ENCODE peak calls at places on chromosomes 7 and 10, in five cellular contexts. T is psoas muscle, W is astrocyte of the spinal cord, E is transverse colon, J is tibial artery. C is an unnamed sample.

GRCh38 chr7:116052006-116052405 is 21.4 kb upstream of the TFEC start:
- DNase-seq in T (no peak), W (peak; percentile 7), E (no peak), J (no peak), C (no peak)

GRCh38 chr7:139494835-139495568 is 11.5 kb upstream of the KLRG2 start:
- DNase-seq in T (no peak), W (no peak), E (no peak), J (no peak), C (no peak)

GRCh38 chr7:48360574-48360973 is 189.3 kb downstream of the ABCA13 start:
- DNase-seq in T (no peak), W (peak; percentile 13), E (no peak), J (no peak), C (no peak)

GRCh38 chr10:100634034-100634433 is 98.3 kb downstream of the HIF1AN start:
- DNase-seq in T (no peak), W (no peak), E (no peak), J (no peak), C (no peak)

GRCh38 chr10:70619271-70620019 is 16.9 kb upstream of the PRF1 start:
- DNase-seq in T (no peak), W (peak; percentile 36), E (no peak), J (no peak), C (peak; percentile 53)

GRCh38 chr10:50641636-50642035 is 17.9 kb upstream of the SGMS1 start:
- DNase-seq in T (no peak), W (no peak), E (no peak), J (no peak), C (peak; percentile 10)

GRCh38 chr7:22444181-22444966 is 55.6 kb downstream of the STEAP1B start:
- DNase-seq in T (no peak), W (no peak), E (peak; percentile 65), J (no peak), C (peak; percentile 72)

GRCh38 chr7:144738708-144739314 is 97.0 kb downstream of the TPK1 start:
- DNase-seq in T (no peak), W (peak; percentile 31), E (no peak), J (no peak), C (peak; percentile 56)

GRCh38 chr10:100969175-100970075 is at the start of gene SEMA4G:
- DNase-seq in T (peak; percentile 69), W (peak; percentile 6), E (peak; percentile 59), J (no peak), C (peak; percentile 36)

GRCh38 chr10:3136763-3137611 is 35.6 kb downstream of the PITRM1 start:
- DNase-seq in T (peak; percentile 93), W (peak; percentile 16), E (peak; percentile 43), J (peak; percentile 69), C (no peak)

GRCh38 chr10:132339276-132339675 is 7.3 kb downstream of the LRRC27 start:
- DNase-seq in T (no peak), W (no peak), E (no peak), J (no peak), C (no peak)

GRCh38 chr10:98916751-98917150 is 318.9 kb downstream of the HPSE2 start:
- DNase-seq in T (no peak), W (no peak), E (no peak), J (no peak), C (no peak)
- TF ChIP-seq CTCF in T (no peak), W (no peak), E (no peak), J (no peak), C (no peak)

GRCh38 chr10:72276421-72277339 is 3.0 kb downstream of the DDIT4 start:
- DNase-seq in T (no peak), W (peak; percentile 86), E (peak; percentile 44), J (no peak), C (peak; percentile 95)

GRCh38 chr10:72274730-72275350 is 1.1 kb downstream of the DDIT4 start:
- DNase-seq in T (peak; percentile 93), W (peak; percentile 76), E (peak; percentile 85), J (peak; percentile 72), C (peak; percentile 82)

GRCh38 chr10:72277340-72277995 is 3.7 kb downstream of the DDIT4 start:
- DNase-seq in T (no peak), W (no peak), E (no peak), J (no peak), C (no peak)

GRCh38 chr10:72275351-72276012 is 1.8 kb downstream of the DDIT4 start:
- DNase-seq in T (peak; percentile 74), W (peak; percentile 37), E (peak; percentile 46), J (no peak), C (peak; percentile 60)

DNA sequence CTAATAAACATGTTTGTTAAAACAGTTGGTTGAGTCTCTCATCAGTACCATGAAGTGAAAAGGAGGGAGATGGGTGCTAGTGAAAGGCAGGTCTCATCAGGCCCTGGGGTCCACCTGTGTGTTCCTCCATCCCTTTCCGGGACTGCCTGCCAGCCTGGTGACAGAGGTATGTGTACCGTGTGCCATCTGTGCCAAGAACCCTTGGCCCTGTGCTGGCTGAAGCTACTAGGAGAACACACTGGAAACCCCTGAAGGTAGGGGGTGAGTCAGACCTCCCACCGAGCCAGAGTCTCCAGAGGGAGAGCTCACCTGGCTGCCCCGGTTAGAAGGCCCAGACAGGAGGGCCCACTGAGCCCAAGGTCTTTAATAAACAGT is 2.3 kb downstream of the DDIT4 start:
- DNase-seq in T (no peak), W (peak; percentile 35), E (peak; percentile 66), J (no peak), C (peak; percentile 55)
- H3K4me3 ChIP-seq in T (peak overlapping the region; percentile 89), W (peak overlapping the region; percentile 96), E (peak overlapping the region; percentile 88), J (peak overlapping the region; percentile 99), C (peak overlapping the region; percentile 100)

DNA sequence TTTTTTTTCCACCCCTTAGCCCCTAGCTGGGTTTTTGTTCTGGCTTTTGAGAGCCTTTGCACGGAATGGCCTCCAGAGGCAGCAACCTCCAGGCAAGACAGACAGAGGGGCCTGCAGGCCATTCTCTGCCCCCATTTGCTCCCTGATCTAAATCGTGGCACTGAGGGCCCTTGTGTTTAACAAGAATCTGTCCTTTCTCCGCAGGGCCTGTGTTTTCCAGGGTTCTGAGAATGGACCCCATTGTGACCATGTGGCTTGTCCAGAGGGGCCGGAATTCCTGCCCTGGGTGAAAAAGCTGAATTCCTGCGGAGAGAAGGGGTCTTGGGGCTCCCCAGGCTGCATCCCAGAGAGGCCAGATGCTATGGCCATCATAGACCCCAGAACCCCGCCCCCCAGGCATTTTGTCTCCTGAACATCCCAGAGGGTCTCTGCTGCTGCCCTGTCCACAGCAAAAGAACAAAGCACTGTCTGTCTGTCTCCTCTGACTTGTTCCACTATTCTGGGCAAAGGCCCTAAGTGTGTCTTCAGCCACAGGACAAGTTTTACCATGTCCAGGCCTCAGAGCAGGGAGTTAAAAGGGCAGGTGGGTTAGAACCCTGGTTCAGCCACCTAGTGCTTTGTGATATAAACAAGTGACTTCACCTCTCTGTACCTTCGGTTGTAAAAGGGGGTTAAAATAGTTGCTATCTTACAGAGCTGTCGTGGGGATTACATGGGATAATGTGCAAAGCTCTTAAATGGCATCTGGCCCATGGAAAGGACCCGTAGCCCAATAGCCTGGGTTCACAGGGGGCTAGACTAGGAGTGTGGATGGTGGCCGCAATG is 155.6 kb downstream of the SH3PXD2A start:
- DNase-seq in T (no peak), W (no peak), E (no peak), J (no peak), C (no peak)
- TF ChIP-seq CTCF in T (no peak), W (peak; percentile 21), E (no peak), J (no peak), C (peak; percentile 6)

GRCh38 chr10:74190494-74190893 is 39.5 kb downstream of the ADK start:
- DNase-seq in T (no peak), W (no peak), E (no peak), J (no peak), C (no peak)
- H3K4me3 ChIP-seq in T (no peak overlapping the region), W (no peak overlapping the region), E (no peak overlapping the region), J (no peak overlapping the region), C (peak overlapping the region; percentile 32)

DNA sequence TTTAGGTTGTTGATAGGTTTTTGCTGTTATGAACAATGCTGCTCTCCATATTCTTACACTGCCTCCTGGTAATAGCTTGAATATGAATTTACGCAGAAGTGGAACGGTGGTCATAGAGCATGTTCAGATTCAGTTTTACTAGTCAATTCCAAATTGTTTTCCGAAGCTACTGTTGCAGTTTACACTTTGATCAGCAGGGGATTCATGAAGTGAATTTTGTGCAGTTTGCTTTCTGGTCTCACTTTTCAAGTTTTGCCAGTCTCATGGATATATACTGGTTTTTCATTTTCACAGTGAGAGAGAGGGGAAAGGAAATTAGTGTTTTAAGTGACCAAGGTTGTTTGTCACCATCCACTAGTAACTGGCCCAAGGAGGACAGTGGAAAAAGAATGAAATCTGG is 171.3 kb downstream of the PRKCQ start:
- DNase-seq in T (no peak), W (no peak), E (no peak), J (no peak), C (no peak)
- TF ChIP-seq CTCF in T (peak; percentile 16), W (peak; percentile 20), E (no peak), J (no peak), C (peak; percentile 24)

C was measured in fibroblast of pulmonary artery.